ENCODE peak calls at places on chromosome 17, in five cellular contexts. One of them, this sample, is unnamed. For H3K36me3, the result is how much of the 10 kb centered on the place peaks cover.

GRCh38 chr17:41655611-41656111 is 31.3 kb upstream of the KRT17 start:
- DNase-seq in GM23248: no peak
- DNase-seq in mucosa of descending colon: peak
- DNase-seq in brain microvascular endothelial cell: no peak
- DNase-seq in breast epithelium: peak
- DNase-seq in this sample: no peak

GRCh38 chr17:35849469-35850348 is 19.0 kb downstream of the HEATR9 start:
- DNase-seq in GM23248: peak
- DNase-seq in mucosa of descending colon: no peak
- DNase-seq in brain microvascular endothelial cell: peak
- DNase-seq in breast epithelium: no peak
- DNase-seq in this sample: peak

GRCh38 chr17:56715613-56716357 is 117.9 kb downstream of the C17orf67 start:
- DNase-seq in GM23248: peak
- DNase-seq in mucosa of descending colon: peak
- DNase-seq in brain microvascular endothelial cell: peak
- DNase-seq in breast epithelium: peak
- DNase-seq in this sample: peak

GRCh38 chr17:80414508-80414802 is 512 bp upstream of the ENDOV start:
- DNase-seq in GM23248: no peak
- DNase-seq in mucosa of descending colon: no peak
- DNase-seq in brain microvascular endothelial cell: no peak
- DNase-seq in breast epithelium: no peak
- DNase-seq in this sample: no peak

GRCh38 chr17:3033248-3033640 is 30.2 kb downstream of the OR1D5 start:
- DNase-seq in GM23248: no peak
- DNase-seq in mucosa of descending colon: no peak
- DNase-seq in brain microvascular endothelial cell: no peak
- DNase-seq in breast epithelium: no peak
- DNase-seq in this sample: no peak

GRCh38 chr17:27633312-27634025 is 2.5 kb downstream of the LGALS9 start:
- DNase-seq in GM23248: no peak
- DNase-seq in mucosa of descending colon: no peak
- DNase-seq in brain microvascular endothelial cell: no peak
- DNase-seq in breast epithelium: no peak
- DNase-seq in this sample: no peak

GRCh38 chr17:42023524-42024349 is 3.8 kb downstream of the NKIRAS2 start:
- DNase-seq in GM23248: no peak
- DNase-seq in mucosa of descending colon: peak
- DNase-seq in brain microvascular endothelial cell: no peak
- DNase-seq in breast epithelium: peak
- DNase-seq in this sample: no peak

GRCh38 chr17:11882716-11883115 is 114.6 kb downstream of the ZNF18 start:
- DNase-seq in GM23248: no peak
- DNase-seq in mucosa of descending colon: no peak
- DNase-seq in brain microvascular endothelial cell: no peak
- DNase-seq in breast epithelium: no peak
- DNase-seq in this sample: no peak

GRCh38 chr17:21300601-21301571 is 16.4 kb downstream of the MAP2K3 start:
- DNase-seq in GM23248: no peak
- DNase-seq in mucosa of descending colon: peak
- DNase-seq in brain microvascular endothelial cell: no peak
- DNase-seq in breast epithelium: no peak
- DNase-seq in this sample: no peak

GRCh38 chr17:2724783-2725164 is 13.2 kb upstream of the CLUH start:
- DNase-seq in GM23248: peak
- DNase-seq in mucosa of descending colon: peak
- DNase-seq in brain microvascular endothelial cell: no peak
- DNase-seq in breast epithelium: no peak
- DNase-seq in this sample: no peak

GRCh38 chr17:50950002-50950877 is 84.1 kb upstream of the TOB1 start:
- DNase-seq in GM23248: peak
- DNase-seq in mucosa of descending colon: peak
- DNase-seq in brain microvascular endothelial cell: peak
- DNase-seq in breast epithelium: peak
- DNase-seq in this sample: no peak

GRCh38 chr17:67514998-67515397 is 137.9 kb downstream of the PITPNC1 start:
- DNase-seq in GM23248: no peak
- DNase-seq in mucosa of descending colon: no peak
- DNase-seq in brain microvascular endothelial cell: no peak
- DNase-seq in breast epithelium: no peak
- DNase-seq in this sample: no peak

GRCh38 chr17:65022751-65023421 is 33.7 kb downstream of the GNA13 start:
- DNase-seq in GM23248: peak
- DNase-seq in mucosa of descending colon: no peak
- DNase-seq in brain microvascular endothelial cell: peak
- DNase-seq in breast epithelium: no peak
- DNase-seq in this sample: peak

GRCh38 chr17:40025991-40026815 is 11.0 kb downstream of the CSF3 start:
- DNase-seq in GM23248: no peak
- DNase-seq in mucosa of descending colon: no peak
- DNase-seq in brain microvascular endothelial cell: peak
- DNase-seq in breast epithelium: peak
- DNase-seq in this sample: no peak

DNA sequence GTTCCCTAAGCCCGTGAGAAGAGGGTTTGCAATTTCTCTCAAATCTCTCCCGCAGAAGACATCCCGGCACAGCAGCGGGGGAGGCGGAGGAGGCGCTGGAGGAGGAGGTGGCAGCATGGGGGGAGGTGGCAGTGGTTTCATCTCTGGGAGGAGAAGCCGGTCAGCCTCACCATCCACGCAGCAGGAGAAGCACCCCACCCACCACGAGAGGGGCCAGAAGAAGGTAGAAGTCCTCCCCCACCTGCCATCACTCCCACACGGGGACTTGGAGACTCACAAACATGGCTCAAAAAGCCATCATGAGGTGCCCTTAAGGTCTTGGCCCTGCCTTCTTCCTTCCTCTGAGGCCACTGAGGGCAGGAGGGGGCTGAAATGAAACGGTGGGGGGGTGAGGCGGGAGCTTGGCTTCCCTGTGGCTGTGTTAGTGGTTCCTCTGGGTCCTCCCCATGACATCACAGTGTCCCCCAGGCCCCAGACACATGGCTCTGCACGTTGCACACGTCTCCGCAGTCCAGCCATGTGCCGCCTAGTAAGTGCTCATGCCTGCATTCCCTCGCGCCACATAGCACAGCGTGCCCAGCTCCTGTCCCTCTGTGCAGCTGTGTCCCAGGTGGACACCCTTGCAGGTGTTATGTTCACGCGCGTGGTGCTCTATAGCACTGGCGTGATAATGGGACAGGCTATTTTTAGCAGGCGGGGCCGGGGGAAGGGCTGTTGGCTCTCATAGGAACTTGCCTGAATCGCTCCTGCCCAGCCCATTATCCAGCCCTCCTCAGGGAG is 6.9 kb downstream of the MLLT6 start:
- DNase-seq in GM23248: no peak
- DNase-seq in mucosa of descending colon: no peak
- DNase-seq in brain microvascular endothelial cell: no peak
- DNase-seq in breast epithelium: no peak
- DNase-seq in this sample: no peak
- H3K36me3 ChIP-seq in GM23248: under half
- H3K36me3 ChIP-seq in mucosa of descending colon: under half
- H3K36me3 ChIP-seq in brain microvascular endothelial cell: under half
- H3K36me3 ChIP-seq in breast epithelium: under half
- H3K36me3 ChIP-seq in this sample: under half

GRCh38 chr17:78507526-78507925 is 69.7 kb downstream of the DNAH17 start:
- DNase-seq in GM23248: no peak
- DNase-seq in mucosa of descending colon: no peak
- DNase-seq in brain microvascular endothelial cell: no peak
- DNase-seq in breast epithelium: no peak
- DNase-seq in this sample: no peak

GRCh38 chr17:78506454-78507309 is 70.5 kb downstream of the DNAH17 start:
- DNase-seq in GM23248: no peak
- DNase-seq in mucosa of descending colon: no peak
- DNase-seq in brain microvascular endothelial cell: no peak
- DNase-seq in breast epithelium: no peak
- DNase-seq in this sample: no peak

GRCh38 chr17:78514521-78514920 is 62.7 kb downstream of the DNAH17 start:
- DNase-seq in GM23248: no peak
- DNase-seq in mucosa of descending colon: peak
- DNase-seq in brain microvascular endothelial cell: no peak
- DNase-seq in breast epithelium: no peak
- DNase-seq in this sample: no peak

GRCh38 chr17:78512976-78513375 is 64.2 kb downstream of the DNAH17 start:
- DNase-seq in GM23248: no peak
- DNase-seq in mucosa of descending colon: no peak
- DNase-seq in brain microvascular endothelial cell: no peak
- DNase-seq in breast epithelium: no peak
- DNase-seq in this sample: no peak

DNA sequence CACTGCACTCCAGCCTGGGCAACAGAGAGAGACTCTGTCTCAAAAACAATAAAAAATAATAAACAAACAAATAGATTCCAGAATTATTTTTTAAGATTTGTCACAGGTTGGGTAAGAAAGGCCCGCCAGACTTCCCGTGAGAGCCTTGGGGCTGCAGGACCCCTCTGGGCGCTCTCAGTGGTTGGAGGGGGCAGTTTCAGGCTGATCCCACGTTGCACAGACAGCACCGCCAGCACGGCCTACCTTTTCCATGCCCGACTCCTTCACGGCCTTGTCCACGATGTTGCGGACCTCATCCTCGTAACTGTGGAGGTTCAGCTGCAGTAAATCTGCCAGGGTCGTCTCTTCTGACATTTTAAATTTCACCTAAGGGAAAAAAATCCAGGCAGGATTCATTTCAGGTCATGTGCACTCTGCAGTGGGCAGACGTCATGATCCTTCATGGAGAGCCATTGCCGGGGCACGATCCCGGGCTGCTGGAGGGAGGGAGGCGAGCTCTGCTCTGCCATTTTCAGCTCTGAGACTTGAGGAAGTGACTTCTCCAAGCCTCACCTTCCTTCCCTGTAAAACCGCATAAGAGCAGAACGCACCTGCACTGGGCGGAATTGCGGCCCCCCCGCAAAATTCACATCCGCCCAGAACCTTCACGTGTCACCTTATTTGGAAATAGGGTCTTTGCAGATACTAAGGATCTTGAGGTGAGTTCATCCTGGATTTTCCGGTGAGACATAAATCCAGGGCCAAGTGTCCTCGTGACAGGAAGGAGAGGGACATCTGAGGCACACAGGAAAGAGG is 66.9 kb downstream of the DNAH17 start:
- DNase-seq in GM23248: no peak
- DNase-seq in mucosa of descending colon: peak
- DNase-seq in brain microvascular endothelial cell: no peak
- DNase-seq in breast epithelium: no peak
- DNase-seq in this sample: no peak
- H3K36me3 ChIP-seq in GM23248: under half
- H3K36me3 ChIP-seq in mucosa of descending colon: under half
- H3K36me3 ChIP-seq in brain microvascular endothelial cell: under half
- H3K36me3 ChIP-seq in breast epithelium: under half
- H3K36me3 ChIP-seq in this sample: under half

DNA sequence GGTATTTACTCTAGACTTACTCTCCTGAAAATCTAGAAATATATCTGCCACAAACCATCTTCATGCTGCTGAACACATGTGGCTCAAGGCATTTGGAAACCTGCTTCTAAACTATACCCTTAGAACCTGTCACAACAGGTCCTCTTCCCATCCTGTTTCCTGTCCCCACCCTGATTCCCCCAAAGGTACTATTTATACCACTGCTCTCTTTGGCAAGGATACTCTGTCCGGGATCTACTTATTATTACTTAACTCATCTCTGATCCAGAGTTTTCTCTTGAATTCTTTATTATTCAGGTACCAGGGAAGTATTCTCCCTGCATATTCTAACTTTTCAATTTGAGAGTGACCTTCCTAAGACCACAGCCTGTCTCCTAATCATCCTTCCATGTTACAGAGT is 33.4 kb downstream of the TRAF4 start:
- DNase-seq in GM23248: no peak
- DNase-seq in mucosa of descending colon: no peak
- DNase-seq in brain microvascular endothelial cell: no peak
- DNase-seq in breast epithelium: no peak
- DNase-seq in this sample: no peak
- H3K36me3 ChIP-seq in GM23248: under half
- H3K36me3 ChIP-seq in mucosa of descending colon: under half
- H3K36me3 ChIP-seq in brain microvascular endothelial cell: under half
- H3K36me3 ChIP-seq in breast epithelium: under half
- H3K36me3 ChIP-seq in this sample: under half

GRCh38 chr17:82571855-82572254 is 52.3 kb downstream of the FOXK2 start:
- DNase-seq in GM23248: no peak
- DNase-seq in mucosa of descending colon: no peak
- DNase-seq in brain microvascular endothelial cell: no peak
- DNase-seq in breast epithelium: no peak
- DNase-seq in this sample: no peak
- H3K36me3 ChIP-seq in GM23248: under half
- H3K36me3 ChIP-seq in mucosa of descending colon: under half
- H3K36me3 ChIP-seq in brain microvascular endothelial cell: under half
- H3K36me3 ChIP-seq in breast epithelium: under half
- H3K36me3 ChIP-seq in this sample: under half

DNA sequence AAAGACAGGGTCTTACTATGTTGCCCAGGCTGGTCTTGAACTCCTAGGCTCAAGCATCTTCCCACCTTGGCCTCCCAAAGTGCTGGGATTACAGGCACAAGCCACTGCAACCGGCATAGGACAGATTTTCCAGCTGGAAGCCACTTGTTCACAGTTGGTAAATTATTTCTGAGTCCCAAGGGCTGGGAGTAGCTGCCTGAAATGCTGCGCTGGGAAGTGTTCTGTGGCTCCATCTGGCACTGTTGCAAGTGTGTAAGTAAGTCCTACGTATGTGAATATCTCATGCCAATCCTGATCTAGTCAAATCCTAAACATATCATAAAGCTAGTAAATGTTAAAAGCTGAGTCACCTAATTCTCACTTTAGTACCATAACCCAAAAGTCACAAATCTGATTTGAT is 48.1 kb downstream of the YWHAE start:
- DNase-seq in GM23248: no peak
- DNase-seq in mucosa of descending colon: no peak
- DNase-seq in brain microvascular endothelial cell: no peak
- DNase-seq in breast epithelium: no peak
- DNase-seq in this sample: no peak
- H3K36me3 ChIP-seq in GM23248: under half
- H3K36me3 ChIP-seq in mucosa of descending colon: under half
- H3K36me3 ChIP-seq in brain microvascular endothelial cell: half or more
- H3K36me3 ChIP-seq in breast epithelium: under half
- H3K36me3 ChIP-seq in this sample: under half

GRCh38 chr17:43199633-43200032 is 12.0 kb upstream of the TMEM106A start:
- DNase-seq in GM23248: no peak
- DNase-seq in mucosa of descending colon: no peak
- DNase-seq in brain microvascular endothelial cell: no peak
- DNase-seq in breast epithelium: no peak
- DNase-seq in this sample: no peak

GRCh38 chr17:43200127-43200526 is 11.5 kb upstream of the TMEM106A start:
- DNase-seq in GM23248: no peak
- DNase-seq in mucosa of descending colon: no peak
- DNase-seq in brain microvascular endothelial cell: peak
- DNase-seq in breast epithelium: no peak
- DNase-seq in this sample: no peak
- H3K36me3 ChIP-seq in GM23248: half or more
- H3K36me3 ChIP-seq in mucosa of descending colon: under half
- H3K36me3 ChIP-seq in brain microvascular endothelial cell: half or more
- H3K36me3 ChIP-seq in breast epithelium: under half
- H3K36me3 ChIP-seq in this sample: under half

This sample was measured in kidney epithelial cell.